ENCODE peak calls at places on chromosomes 4 and X, in nine cellular contexts. P is adrenal gland, O is uterus, V is left lung, X is HCT116, M is iPS DF 6.9, E is GM12878, A is Peyer's patch, K is tibial nerve. U is an unnamed sample.
A peak's percentile ranks its signal among the peaks of the same experiment; 100 is the strongest.

GRCh38 chr4:114615435-114615834 is 16.8 kb downstream of the UGT8 start:
- DNase-seq in P (no peak), O (no peak), V (no peak), X (no peak), M (no peak), E (no peak), A (no peak), K (no peak), U (no peak)

GRCh38 chr4:2450394-2451035 is 18.4 kb upstream of the RNF4 start:
- DNase-seq in P (no peak), O (no peak), V (peak; percentile 55), X (no peak), M (no peak), E (no peak), A (no peak), K (no peak), U (no peak)

GRCh38 chr4:39029752-39030694 is 2.2 kb downstream of the TMEM156 start:
- DNase-seq in P (no peak), O (no peak), V (no peak), X (no peak), M (no peak), E (peak; percentile 40), A (no peak), K (no peak), U (no peak)

GRCh38 chr4:81599646-81600231 is 128.0 kb upstream of the RASGEF1B start:
- DNase-seq in P (no peak), O (no peak), V (no peak), X (no peak), M (no peak), E (no peak), A (no peak), K (no peak), U (no peak)

GRCh38 chr4:165715211-165715610 is 157.8 kb upstream of the TLL1 start:
- DNase-seq in P (no peak), O (no peak), V (no peak), X (no peak), M (no peak), E (no peak), A (no peak), K (no peak), U (no peak)

GRCh38 chr4:23888421-23889319 is 1.2 kb downstream of the PPARGC1A start:
- DNase-seq in P (peak; percentile 50), O (no peak), V (no peak), X (no peak), M (no peak), E (no peak), A (peak; percentile 64), K (no peak), U (no peak)

GRCh38 chr4:150525321-150525868 is 56.6 kb upstream of the MAB21L2 start:
- DNase-seq in P (no peak), O (no peak), V (no peak), X (no peak), M (no peak), E (no peak), A (no peak), K (no peak), U (no peak)

GRCh38 chr4:137156054-137156453 is 376.2 kb downstream of the PCDH18 start:
- DNase-seq in P (no peak), O (no peak), V (no peak), X (no peak), M (no peak), E (no peak), A (no peak), K (no peak), U (no peak)

GRCh38 chrX:10939384-10939783 is 171.7 kb upstream of the HCCS start:
- DNase-seq in P (no peak), O (no peak), V (no peak), X (no peak), M (no peak), E (no peak), A (no peak), K (no peak), U (no peak)

GRCh38 chr4:81421346-81422218 is 50.1 kb downstream of the RASGEF1B start:
- DNase-seq in P (peak; percentile 20), O (no peak), V (no peak), X (no peak), M (no peak), E (peak; percentile 26), A (peak; percentile 68), K (no peak), U (no peak)

GRCh38 chr4:55318135-55318534 is 27.9 kb upstream of the SRD5A3 start:
- DNase-seq in P (no peak), O (peak; percentile 28), V (no peak), X (no peak), M (no peak), E (no peak), A (no peak), K (no peak), U (no peak)

GRCh38 chr4:26583538-26583864 is 383 bp upstream of the TBC1D19 start:
- DNase-seq in P (no peak), O (no peak), V (no peak), X (no peak), M (no peak), E (no peak), A (no peak), K (no peak), U (no peak)

GRCh38 chr4:7547368-7548040 is 112.8 kb upstream of the PSAPL1 start:
- DNase-seq in P (no peak), O (no peak), V (no peak), X (no peak), M (no peak), E (no peak), A (no peak), K (peak; percentile 35), U (no peak)

GRCh38 chrX:11886745-11887144 is 128.7 kb downstream of the MSL3 start:
- DNase-seq in P (no peak), O (no peak), V (no peak), X (no peak), M (no peak), E (no peak), A (no peak), K (no peak), U (no peak)

GRCh38 chr4:172202480-172203076 is 389.4 kb downstream of the GALNTL6 start:
- DNase-seq in P (no peak), O (no peak), V (no peak), X (peak; percentile 32), M (no peak), E (no peak), A (no peak), K (no peak), U (no peak)

GRCh38 chr4:151169900-151170299 is 70.5 kb downstream of the RPS3A start:
- DNase-seq in P (no peak), O (no peak), V (no peak), X (no peak), M (no peak), E (no peak), A (no peak), K (no peak), U (no peak)

GRCh38 chr4:4671774-4672349 is 130.0 kb upstream of the STX18 start:
- DNase-seq in P (no peak), O (no peak), V (no peak), X (no peak), M (no peak), E (no peak), A (no peak), K (no peak), U (no peak)

GRCh38 chrX:17161991-17162390 is 213.0 kb upstream of the NHS start:
- DNase-seq in P (no peak), O (no peak), V (no peak), X (no peak), M (no peak), E (no peak), A (no peak), K (no peak), U (no peak)
- H3K9me3 ChIP-seq in P (peaks cover 6% of the 10 kb centered on the region), O (no peaks in the 10 kb centered on the region), V (no peaks in the 10 kb centered on the region), X (no peaks in the 10 kb centered on the region), M (no peaks in the 10 kb centered on the region), E (peaks cover 1% of the 10 kb centered on the region), A (no peaks in the 10 kb centered on the region), K (peaks cover 25% of the 10 kb centered on the region), U (peaks cover 4% of the 10 kb centered on the region)

GRCh38 chr4:46386570-46386969 is 3.4 kb downstream of the GABRA2 start:
- DNase-seq in P (no peak), O (no peak), V (no peak), X (no peak), M (no peak), E (no peak), A (peak; percentile 46), K (no peak), U (no peak)
- H3K27me3 ChIP-seq in P (peaks cover 29% of the 10 kb centered on the region), O (no peaks in the 10 kb centered on the region), V (peaks cover 56% of the 10 kb centered on the region), X (no peaks in the 10 kb centered on the region), M (no peaks in the 10 kb centered on the region), E (no peaks in the 10 kb centered on the region), A (no peaks in the 10 kb centered on the region), K (peaks cover 15% of the 10 kb centered on the region), U (peaks cover 8% of the 10 kb centered on the region)

GRCh38 chrX:30995705-30996104 is 76.1 kb downstream of the FTHL17 start:
- DNase-seq in P (no peak), O (no peak), V (no peak), X (no peak), M (no peak), E (no peak), A (no peak), K (no peak), U (no peak)
- H3K4me1 ChIP-seq in P (no peaks in the 10 kb centered on the region), O (no peaks in the 10 kb centered on the region), V (no peaks in the 10 kb centered on the region), X (no peaks in the 10 kb centered on the region), M (no peaks in the 10 kb centered on the region), E (no peaks in the 10 kb centered on the region), A (no peaks in the 10 kb centered on the region), K (no peaks in the 10 kb centered on the region), U (no peaks in the 10 kb centered on the region)

GRCh38 chr4:6447561-6448290 is 24.7 kb downstream of the PPP2R2C start:
- DNase-seq in P (no peak), O (no peak), V (no peak), X (no peak), M (no peak), E (no peak), A (no peak), K (no peak), U (no peak)

GRCh38 chr4:6449746-6450369 is 22.6 kb downstream of the PPP2R2C start:
- DNase-seq in P (no peak), O (no peak), V (no peak), X (no peak), M (no peak), E (no peak), A (no peak), K (no peak), U (no peak)

GRCh38 chr4:6446538-6447451 is 25.6 kb downstream of the PPP2R2C start:
- DNase-seq in P (peak; percentile 26), O (peak; percentile 67), V (no peak), X (no peak), M (no peak), E (no peak), A (peak; percentile 33), K (no peak), U (no peak)

GRCh38 chr4:6449335-6449734 is 23.1 kb downstream of the PPP2R2C start:
- DNase-seq in P (no peak), O (no peak), V (peak; percentile 70), X (no peak), M (no peak), E (no peak), A (no peak), K (no peak), U (no peak)

DNA sequence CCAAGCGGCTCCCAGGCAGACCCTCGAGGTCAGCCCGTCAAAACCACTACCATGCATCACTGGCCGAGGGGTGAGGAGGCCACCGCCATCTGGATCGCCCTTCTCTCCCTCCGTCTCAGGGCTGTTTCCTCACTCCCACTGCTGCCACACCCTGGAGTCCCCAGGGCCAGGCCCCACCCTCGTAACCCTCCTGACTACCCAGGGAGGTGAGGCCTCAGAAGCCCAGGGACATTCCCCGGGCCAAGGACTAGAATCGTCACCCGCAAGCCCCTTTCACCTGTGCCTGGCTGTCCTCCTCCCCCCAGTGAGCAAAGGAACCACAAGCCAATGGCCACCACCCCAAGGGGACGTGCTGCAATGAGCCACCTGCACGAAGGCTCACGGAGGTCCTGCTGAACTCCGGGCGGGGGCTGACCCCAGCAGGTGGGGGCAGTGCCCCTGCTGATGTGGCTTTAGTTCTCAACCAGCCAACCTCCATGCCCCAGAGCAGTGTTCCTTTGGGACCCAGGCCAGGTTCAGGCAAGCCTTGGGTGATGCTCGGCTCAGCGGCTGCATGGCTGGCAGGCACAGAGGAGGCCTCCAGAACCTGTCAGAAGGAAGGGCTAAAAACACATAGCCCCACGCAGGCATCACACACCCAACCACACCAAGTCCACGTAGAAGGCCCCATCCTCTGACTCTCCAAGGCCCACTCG is 23.8 kb downstream of the PPP2R2C start:
- DNase-seq in P (no peak), O (no peak), V (no peak), X (no peak), M (no peak), E (no peak), A (no peak), K (no peak), U (no peak)
- H3K9me3 ChIP-seq in P (no peaks in the 10 kb centered on the region), O (no peaks in the 10 kb centered on the region), V (no peaks in the 10 kb centered on the region), X (no peaks in the 10 kb centered on the region), M (no peaks in the 10 kb centered on the region), E (no peaks in the 10 kb centered on the region), A (no peaks in the 10 kb centered on the region), K (no peaks in the 10 kb centered on the region), U (no peaks in the 10 kb centered on the region)

U was measured in CD4-positive, CD25-positive, alpha-beta regulatory T cell.